ENCODE peak calls at places on chromosomes 4 and X, in seven cellular contexts. M is renal cortical epithelial cell, U is left cardiac atrium, D is A172, V is left colon, L is NCI-H146, Q is smooth muscle cell of the brain vasculature. Y is an unnamed sample.

GRCh38 chr4:159191989-159192388 is 89.1 kb downstream of the RAPGEF2 start:
- DNase-seq in U (no peak), Q (no peak), V (no peak), L (peak), M (peak), D (peak), Y (no peak)

GRCh38 chr4:40992472-40993298 is 221.7 kb downstream of the APBB2 start:
- DNase-seq in Q (no peak), D (peak), M (peak), L (no peak), U (no peak), V (no peak), Y (no peak)

GRCh38 chr4:159390648-159391047 is 287.8 kb downstream of the RAPGEF2 start:
- DNase-seq in V (no peak), Q (peak), M (peak), L (no peak), U (no peak), D (peak), Y (no peak)

GRCh38 chr4:85726555-85726954 is 251.6 kb downstream of the ARHGAP24 start:
- DNase-seq in L (no peak), D (no peak), V (no peak), U (no peak), Q (no peak), M (no peak), Y (no peak)

GRCh38 chr4:185395255-185395955 is at the start of gene LRP2BP:
- DNase-seq in D (peak), Q (peak), L (no peak), M (peak), U (no peak), V (no peak), Y (peak)

GRCh38 chr4:34258176-34258575 is 1986.1 kb downstream of the ARAP2 start:
- DNase-seq in M (peak), Q (no peak), U (no peak), V (no peak), L (no peak), D (peak), Y (no peak)

GRCh38 chrX:17525762-17526555 is 151.0 kb downstream of the NHS start:
- DNase-seq in Q (no peak), D (no peak), V (no peak), L (no peak), M (peak), U (no peak), Y (no peak)

GRCh38 chr4:21986312-21986711 is 37.7 kb upstream of the KCNIP4 start:
- DNase-seq in M (no peak), V (no peak), Q (no peak), D (no peak), U (no peak), L (no peak), Y (no peak)

GRCh38 chrX:53950130-53950733 is 94.0 kb downstream of the PHF8 start:
- DNase-seq in U (no peak), M (no peak), D (no peak), Q (no peak), V (no peak), L (no peak), Y (no peak)

GRCh38 chr4:92646826-92647225 is 343.1 kb downstream of the GRID2 start:
- DNase-seq in V (no peak), M (peak), U (no peak), D (no peak), L (no peak), Q (no peak), Y (no peak)

GRCh38 chr4:99971453-99972111 is 21.5 kb upstream of the H2AZ1 start:
- DNase-seq in L (no peak), U (no peak), V (no peak), Q (no peak), D (no peak), M (no peak), Y (no peak)

GRCh38 chrX:153459976-153460375 is 10.4 kb downstream of the HAUS7 start:
- DNase-seq in L (no peak), V (no peak), U (no peak), D (peak), M (peak), Q (no peak), Y (no peak)

GRCh38 chr4:8435656-8436121 is 4.8 kb downstream of the ACOX3 start:
- DNase-seq in L (no peak), V (no peak), U (no peak), D (no peak), M (no peak), Q (no peak), Y (no peak)

GRCh38 chrX:66675541-66675940 is 36.7 kb upstream of the EDA2R start:
- DNase-seq in V (no peak), U (no peak), Q (no peak), L (no peak), D (no peak), M (no peak), Y (no peak)

GRCh38 chr4:5543681-5544080 is 164.7 kb downstream of the EVC2 start:
- DNase-seq in L (no peak), V (no peak), M (no peak), U (no peak), D (no peak), Q (no peak), Y (no peak)

GRCh38 chrX:150464001-150464400 is 100.9 kb downstream of the MAMLD1 start:
- DNase-seq in D (no peak), M (no peak), U (no peak), V (no peak), L (no peak), Q (no peak), Y (no peak)

GRCh38 chr4:92101609-92102231 is 202.0 kb upstream of the GRID2 start:
- DNase-seq in V (no peak), Q (no peak), D (peak), M (peak), L (no peak), U (no peak), Y (no peak)

GRCh38 chrX:9558615-9559014 is 93.8 kb downstream of the TBL1X start:
- DNase-seq in M (no peak), Q (no peak), D (no peak), V (no peak), L (no peak), U (no peak), Y (no peak)

GRCh38 chr4:37706032-37706431 is 19.9 kb upstream of the RELL1 start:
- DNase-seq in D (no peak), V (no peak), U (no peak), L (no peak), Q (no peak), M (no peak), Y (no peak)

GRCh38 chr4:121307441-121308327 is 73.1 kb downstream of the QRFPR start:
- DNase-seq in L (no peak), D (peak), V (no peak), M (peak), Q (peak), U (no peak), Y (peak)

Y was measured in NCI-H1105.